ENCODE peak calls at places on chromosome 18, in five cellular contexts. C is IMR-90; M is lung; S is endodermal cell; X is CD8-positive, alpha-beta memory T cell. Q is an unnamed sample.

GRCh38 chr18:80228051-80228848 is 19.1 kb downstream of the PARD6G start:
- DNase-seq in X (no peak), C (no peak), S (no peak), M (no peak), Q (no peak)

GRCh38 chr18:35415511-35416427 is 38.6 kb upstream of the ZNF396 start:
- DNase-seq in S (no peak), M (no peak), C (peak; percentile 5), X (no peak), Q (no peak)

GRCh38 chr18:37266290-37266689 is 299.3 kb downstream of the CELF4 start:
- DNase-seq in X (no peak), M (no peak), S (peak; percentile 85), C (no peak), Q (no peak)

GRCh38 chr18:23888880-23889279 is 125.7 kb upstream of the TTC39C start:
- DNase-seq in X (no peak), C (no peak), M (no peak), S (no peak), Q (no peak)

GRCh38 chr18:13107074-13107473 is 111.5 kb upstream of the LDLRAD4 start:
- DNase-seq in M (no peak), C (peak; percentile 71), X (no peak), S (no peak), Q (no peak)

GRCh38 chr18:25321869-25322268 is 30.1 kb downstream of the ZNF521 start:
- DNase-seq in S (no peak), C (no peak), M (no peak), X (no peak), Q (no peak)

GRCh38 chr18:2303517-2304238 is 267.6 kb downstream of the METTL4 start:
- DNase-seq in X (no peak), C (no peak), S (no peak), M (no peak), Q (no peak)

GRCh38 chr18:3234457-3234856 is 13.1 kb upstream of the MYL12A start:
- DNase-seq in X (no peak), S (no peak), C (no peak), M (no peak), Q (no peak)

GRCh38 chr18:29083545-29083944 is 906.6 kb upstream of the CDH2 start:
- DNase-seq in X (no peak), S (no peak), M (no peak), C (peak; percentile 2), Q (no peak)

GRCh38 chr18:48940854-48941531 is 9.8 kb downstream of the SMAD7 start:
- DNase-seq in M (no peak), X (peak; percentile 97), C (peak; percentile 45), S (no peak), Q (peak; percentile 89)

GRCh38 chr18:62523255-62523588 is 397 bp downstream of the ZCCHC2 start:
- DNase-seq in S (no peak), X (no peak), C (no peak), M (no peak), Q (no peak)

GRCh38 chr18:13136056-13136688 is 82.4 kb upstream of the LDLRAD4 start:
- DNase-seq in M (no peak), C (no peak), S (no peak), X (peak; percentile 60), Q (peak; percentile 72)

GRCh38 chr18:23779696-23780303 is 90.5 kb downstream of the LAMA3 start:
- DNase-seq in S (peak; percentile 66), M (no peak), C (peak; percentile 28), X (no peak), Q (no peak)

GRCh38 chr18:73848656-73849055 is 299.0 kb downstream of the FBXO15 start:
- DNase-seq in S (no peak), X (no peak), M (no peak), C (peak; percentile 88), Q (no peak)

GRCh38 chr18:47981320-47981719 is 50.9 kb upstream of the SMAD2 start:
- DNase-seq in X (no peak), C (no peak), M (no peak), S (peak; percentile 49), Q (no peak)

GRCh38 chr18:60649816-60650215 is 277.2 kb upstream of the MC4R start:
- DNase-seq in C (no peak), M (no peak), X (no peak), S (no peak), Q (no peak)

GRCh38 chr18:12010187-12010802 is 29.0 kb downstream of the IMPA2 start:
- DNase-seq in C (no peak), M (no peak), X (no peak), S (no peak), Q (no peak)

GRCh38 chr18:11909597-11910026 is 1.5 kb upstream of the MPPE1 start:
- DNase-seq in M (no peak), S (no peak), X (no peak), C (peak; percentile 55), Q (no peak)

GRCh38 chr18:48539406-48540328 is 836 bp downstream of the CTIF start:
- DNase-seq in X (peak; percentile 13), M (peak; percentile 38), C (peak; percentile 59), S (peak; percentile 85), Q (peak; percentile 24)

GRCh38 chr18:60331890-60332289 is 40.7 kb downstream of the MC4R start:
- DNase-seq in C (no peak), S (no peak), X (no peak), M (no peak), Q (no peak)

GRCh38 chr18:65942103-65942502 is 191.3 kb downstream of the CDH7 start:
- DNase-seq in M (no peak), X (no peak), C (no peak), S (no peak), Q (no peak)

GRCh38 chr18:48799724-48800315 is 150.9 kb downstream of the SMAD7 start:
- DNase-seq in X (no peak), C (no peak), S (peak; percentile 16), M (no peak), Q (no peak)

GRCh38 chr18:49022311-49023280 is 71.8 kb upstream of the SMAD7 start:
- DNase-seq in X (no peak), M (no peak), C (no peak), S (peak; percentile 36), Q (no peak)

GRCh38 chr18:40159141-40160017 is 1795.7 kb upstream of the PIK3C3 start:
- DNase-seq in C (peak; percentile 40), S (no peak), X (no peak), M (no peak), Q (no peak)

GRCh38 chr18:38790303-38790702 is 1224.7 kb upstream of the CELF4 start:
- DNase-seq in M (no peak), X (no peak), C (no peak), S (peak; percentile 61), Q (no peak)

GRCh38 chr18:77267957-77268356 is 18.3 kb downstream of the GALR1 start:
- DNase-seq in M (no peak), X (no peak), S (no peak), C (no peak), Q (no peak)

GRCh38 chr18:58996131-58996632 is 131.5 kb downstream of the ZNF532 start:
- DNase-seq in C (peak; percentile 91), M (no peak), S (no peak), X (no peak), Q (no peak)

GRCh38 chr18:31399336-31400032 is 22.9 kb downstream of the DSG4 start:
- DNase-seq in M (no peak), C (no peak), S (no peak), X (no peak), Q (no peak)

GRCh38 chr18:59054892-59055291 is 84.8 kb upstream of the SEC11C start:
- DNase-seq in M (no peak), S (no peak), X (no peak), C (no peak), Q (no peak)

GRCh38 chr18:63070750-63071502 is 248.6 kb downstream of the BCL2 start:
- DNase-seq in C (no peak), S (peak; percentile 38), X (no peak), M (no peak), Q (no peak)

GRCh38 chr18:76450452-76450851 is 44.6 kb downstream of the ZNF516 start:
- DNase-seq in S (peak; percentile 46), C (peak; percentile 50), M (no peak), X (no peak), Q (peak; percentile 36)

GRCh38 chr18:57083485-57083884 is 63.4 kb upstream of the BOD1L2 start:
- DNase-seq in M (no peak), X (no peak), C (no peak), S (no peak), Q (no peak)
- H3K27me3 ChIP-seq in M (no peaks in the 10 kb centered on the region), X (no peaks in the 10 kb centered on the region), C (no peaks in the 10 kb centered on the region), S (no peaks in the 10 kb centered on the region), Q (no peaks in the 10 kb centered on the region)

GRCh38 chr18:10412933-10413332 is 41.5 kb upstream of the APCDD1 start:
- DNase-seq in M (no peak), X (no peak), C (no peak), S (no peak), Q (no peak)
- H3K27ac ChIP-seq in M (no peak overlapping the region), X (no peak overlapping the region), C (no peak overlapping the region), S (no peak overlapping the region), Q (no peak overlapping the region)

GRCh38 chr18:75211721-75212625 is 1.4 kb downstream of the TSHZ1 start:
- DNase-seq in X (peak; percentile 21), C (peak; percentile 19), S (peak; percentile 86), M (peak; percentile 39), Q (peak; percentile 25)

GRCh38 chr18:75215663-75216062 is 5.1 kb downstream of the TSHZ1 start:
- DNase-seq in S (no peak), C (no peak), M (no peak), X (no peak), Q (no peak)

GRCh38 chr18:75212626-75213110 is 2.1 kb downstream of the TSHZ1 start:
- DNase-seq in S (no peak), M (no peak), X (no peak), C (no peak), Q (no peak)

GRCh38 chr18:75214766-75215515 is 4.3 kb downstream of the TSHZ1 start:
- DNase-seq in C (no peak), X (no peak), S (no peak), M (no peak), Q (no peak)

DNA sequence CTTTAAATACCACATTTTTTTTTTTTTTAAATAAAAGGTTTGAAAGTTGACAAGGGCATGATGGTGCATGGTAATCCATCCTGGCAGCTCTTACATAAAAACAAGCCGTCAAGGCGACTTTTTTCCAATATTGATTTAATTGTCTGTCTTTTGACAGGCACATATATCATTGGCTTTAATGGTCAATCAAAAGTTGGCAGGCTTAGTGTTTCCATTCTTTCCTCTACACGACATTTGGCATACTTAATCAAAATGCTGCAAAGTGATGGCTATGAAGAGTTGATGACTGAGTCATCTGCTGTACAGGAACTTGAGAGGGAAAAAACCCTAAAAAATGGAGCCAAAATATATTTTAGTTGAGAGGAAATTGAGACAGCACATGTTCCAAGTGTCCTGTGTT is 3.0 kb downstream of the TSHZ1 start:
- DNase-seq in C (peak; percentile 36), X (no peak), M (no peak), S (no peak), Q (no peak)
- H3K27me3 ChIP-seq in C (no peaks in the 10 kb centered on the region), X (no peaks in the 10 kb centered on the region), M (no peaks in the 10 kb centered on the region), S (peaks cover 32% of the 10 kb centered on the region), Q (no peaks in the 10 kb centered on the region)

GRCh38 chr18:8617907-8618306 is 8.7 kb downstream of the RAB12 start:
- DNase-seq in X (no peak), S (no peak), C (no peak), M (no peak), Q (no peak)

GRCh38 chr18:8614875-8615274 is 5.6 kb downstream of the RAB12 start:
- DNase-seq in M (no peak), X (no peak), S (no peak), C (no peak), Q (no peak)

GRCh38 chr18:8616026-8616401 is 6.8 kb downstream of the RAB12 start:
- DNase-seq in X (no peak), S (no peak), M (no peak), C (no peak), Q (no peak)

GRCh38 chr18:8611916-8612576 is 2.8 kb downstream of the RAB12 start:
- DNase-seq in M (no peak), S (no peak), C (no peak), X (no peak), Q (no peak)

GRCh38 chr18:8615397-8616025 is 6.3 kb downstream of the RAB12 start:
- DNase-seq in C (peak; percentile 97), S (no peak), M (no peak), X (no peak), Q (no peak)
- H3K27ac ChIP-seq in C (no peak overlapping the region), S (no peak overlapping the region), M (no peak overlapping the region), X (no peak overlapping the region), Q (no peak overlapping the region)